ENCODE peak calls at places on chromosomes 13 and 19, in six cellular contexts. U is EH; N is stimulated activated CD8-positive, alpha-beta memory T cell treated with anti-CD3 and anti-CD28 coated beads, Interleukin-15, amount 100 ng/mL, for 24 hours; B is head of caudate nucleus; V is SIG-M5; I is GM23338. P is an unnamed sample.

GRCh38 chr13:20118268-20119140 is 42.3 kb downstream of the GJA3 start:
- DNase-seq in U (peak; percentile 65), N (no peak), B (peak; percentile 72), V (no peak), I (peak; percentile 72), P (peak; percentile 75)

GRCh38 chr19:1234670-1235380 is 3.0 kb downstream of the CBARP start:
- DNase-seq in U (no peak), N (no peak), B (no peak), V (no peak), I (no peak), P (no peak)

GRCh38 chr19:40584007-40584406 is 7.3 kb downstream of the SHKBP1 start:
- DNase-seq in U (no peak), N (no peak), B (no peak), V (no peak), I (peak; percentile 51), P (no peak)

GRCh38 chr13:26529441-26529840 is 28.0 kb upstream of the WASF3 start:
- DNase-seq in U (peak; percentile 73), N (no peak), B (no peak), V (no peak), I (peak; percentile 78), P (peak; percentile 66)

GRCh38 chr19:56119585-56119978 is 1.5 kb downstream of the ZNF787 start:
- DNase-seq in U (peak; percentile 66), N (no peak), B (no peak), V (no peak), I (no peak), P (peak; percentile 71)

GRCh38 chr19:644789-645188 is 5.1 kb downstream of the FGF22 start:
- DNase-seq in U (no peak), N (no peak), B (no peak), V (no peak), I (no peak), P (no peak)

GRCh38 chr19:3986260-3987041 is 1.2 kb upstream of the EEF2 start:
- DNase-seq in U (peak; percentile 82), N (no peak), B (peak; percentile 81), V (peak; percentile 52), I (peak; percentile 91), P (peak; percentile 92)

GRCh38 chr13:95948646-95949045 is 104.6 kb downstream of the UGGT2 start:
- DNase-seq in U (peak; percentile 41), N (no peak), B (no peak), V (no peak), I (no peak), P (peak; percentile 4)

GRCh38 chr19:18439910-18440237 is 1.9 kb upstream of the ISYNA1 start:
- DNase-seq in U (no peak), N (no peak), B (no peak), V (no peak), I (no peak), P (no peak)

GRCh38 chr13:110092869-110093268 is 214.1 kb downstream of the COL4A1 start:
- DNase-seq in U (no peak), N (no peak), B (no peak), V (no peak), I (no peak), P (peak; percentile 37)

GRCh38 chr13:49218493-49219051 is 1.6 kb upstream of the MLNR start:
- DNase-seq in U (peak; percentile 6), N (no peak), B (no peak), V (no peak), I (peak; percentile 63), P (peak; percentile 36)

GRCh38 chr13:49649244-49649962 is 21.1 kb downstream of the ARL11 start:
- DNase-seq in U (peak; percentile 53), N (no peak), B (no peak), V (no peak), I (peak; percentile 68), P (peak; percentile 52)

GRCh38 chr19:51691122-51692064 is 1.7 kb upstream of the SPACA6 start:
- DNase-seq in U (peak; percentile 62), N (no peak), B (no peak), V (no peak), I (peak; percentile 89), P (peak; percentile 54)

GRCh38 chr13:28411859-28412353 is 83.0 kb downstream of the FLT1 start:
- DNase-seq in U (peak; percentile 50), N (no peak), B (no peak), V (no peak), I (no peak), P (no peak)

GRCh38 chr13:111043575-111043982 is 71.5 kb upstream of the ARHGEF7 start:
- DNase-seq in U (peak; percentile 46), N (no peak), B (no peak), V (no peak), I (no peak), P (peak; percentile 71)

GRCh38 chr19:30076751-30077670 is 135.0 kb downstream of the URI1 start:
- DNase-seq in U (no peak), N (no peak), B (no peak), V (no peak), I (no peak), P (no peak)

GRCh38 chr19:2722541-2723344 is 1.6 kb upstream of the DIRAS1 start:
- DNase-seq in U (peak; percentile 88), N (no peak), B (no peak), V (no peak), I (peak; percentile 29), P (peak; percentile 96)

GRCh38 chr13:40445557-40445990 is 220.9 kb downstream of the FOXO1 start:
- DNase-seq in U (peak; percentile 51), N (no peak), B (peak; percentile 8), V (peak; percentile 41), I (peak; percentile 14), P (no peak)

GRCh38 chr13:113052971-113053370 is 52.6 kb upstream of the F7 start:
- DNase-seq in U (no peak), N (no peak), B (peak; percentile 6), V (no peak), I (no peak), P (no peak)

GRCh38 chr19:9885077-9885552 is 50.0 kb downstream of the PIN1 start:
- DNase-seq in U (peak; percentile 35), N (no peak), B (peak; percentile 55), V (no peak), I (peak; percentile 56), P (peak; percentile 73)

GRCh38 chr19:34851277-34851804 is 75.4 kb upstream of the ZNF30 start:
- DNase-seq in U (no peak), N (no peak), B (no peak), V (no peak), I (peak; percentile 73), P (no peak)

GRCh38 chr19:49689133-49690072 is at the start of gene ADM5:
- DNase-seq in U (peak; percentile 28), N (no peak), B (peak; percentile 81), V (no peak), I (peak; percentile 85), P (peak; percentile 51)

GRCh38 chr19:13621413-13621812 is 115.1 kb upstream of the CACNA1A start:
- DNase-seq in U (peak; percentile 99), N (no peak), B (no peak), V (no peak), I (peak; percentile 67), P (peak; percentile 99)

GRCh38 chr19:33767898-33768413 is 28.7 kb upstream of the KCTD15 start:
- DNase-seq in U (peak; percentile 50), N (no peak), B (no peak), V (no peak), I (peak; percentile 92), P (peak; percentile 39)

GRCh38 chr19:33416307-33417215 is 43.1 kb downstream of the CEBPG start:
- DNase-seq in U (peak; percentile 72), N (peak; percentile 32), B (peak; percentile 81), V (no peak), I (peak; percentile 90), P (peak; percentile 71)

GRCh38 chr13:72290962-72291681 is 424.1 kb upstream of the DACH1 start:
- DNase-seq in U (peak; percentile 84), N (no peak), B (no peak), V (no peak), I (peak; percentile 47), P (no peak)

GRCh38 chr19:1944088-1944915 is 3.3 kb downstream of the CSNK1G2 start:
- DNase-seq in U (no peak), N (no peak), B (no peak), V (no peak), I (no peak), P (peak; percentile 19)